ENCODE peak calls at places on chromosomes 5 and 9, in five cellular contexts. C is colonic mucosa, Z is suprapubic skin, K is adrenal gland, I is ovary. S is an unnamed sample. For H3K36me3, the result is how much of the 10 kb centered on the place peaks cover.

GRCh38 chr5:94376672-94377345 is 241.6 kb downstream of the KIAA0825 start:
- DNase-seq in C (no peak), Z (no peak), K (no peak), I (no peak), S (no peak)

GRCh38 chr9:126534431-126535186 is 79.1 kb upstream of the LMX1B start:
- DNase-seq in C (no peak), Z (no peak), K (no peak), I (no peak), S (no peak)

GRCh38 chr9:107180206-107180605 is 102.9 kb upstream of the RAD23B start:
- DNase-seq in C (no peak), Z (no peak), K (no peak), I (no peak), S (no peak)

GRCh38 chr5:52580921-52581320 is 206.8 kb upstream of the ITGA1 start:
- DNase-seq in C (no peak), Z (no peak), K (no peak), I (no peak), S (no peak)

GRCh38 chr5:32531885-32532520 is 53.4 kb upstream of the SUB1 start:
- DNase-seq in C (no peak), Z (no peak), K (no peak), I (no peak), S (no peak)

GRCh38 chr5:156581725-156582124 is 254.8 kb downstream of the SGCD start:
- DNase-seq in C (no peak), Z (no peak), K (no peak), I (no peak), S (no peak)

GRCh38 chr9:18473551-18474279 is at the start of gene ADAMTSL1:
- DNase-seq in C (peak), Z (no peak), K (peak), I (peak), S (no peak)

GRCh38 chr9:117706421-117707150 is 2.4 kb downstream of the TLR4 start:
- DNase-seq in C (no peak), Z (no peak), K (no peak), I (no peak), S (no peak)

GRCh38 chr5:4124201-4124852 is 528.7 kb downstream of the IRX1 start:
- DNase-seq in C (no peak), Z (no peak), K (no peak), I (no peak), S (no peak)

GRCh38 chr9:75990181-75990580 is 99.7 kb downstream of the PCSK5 start:
- DNase-seq in C (no peak), Z (no peak), K (no peak), I (no peak), S (no peak)

GRCh38 chr5:73437126-73438047 is 11.2 kb downstream of the FOXD1 start:
- DNase-seq in C (peak), Z (no peak), K (no peak), I (no peak), S (peak)

GRCh38 chr5:142152383-142152730 is 43.8 kb downstream of the NDFIP1 start:
- DNase-seq in C (no peak), Z (no peak), K (no peak), I (no peak), S (no peak)

GRCh38 chr5:149869266-149869875 is 75.2 kb downstream of the PDE6A start:
- DNase-seq in C (peak), Z (no peak), K (no peak), I (no peak), S (no peak)

GRCh38 chr9:69122086-69122390 is 52.0 kb upstream of the TJP2 start:
- DNase-seq in C (peak), Z (peak), K (peak), I (peak), S (peak)

GRCh38 chr5:148972958-148973357 is 89.9 kb downstream of the SH3TC2 start:
- DNase-seq in C (no peak), Z (peak), K (peak), I (no peak), S (peak)

GRCh38 chr5:98789029-98789428 is 15.6 kb downstream of the RGMB start:
- DNase-seq in C (no peak), Z (no peak), K (no peak), I (no peak), S (no peak)

GRCh38 chr5:174410716-174411512 is 313.5 kb upstream of the MSX2 start:
- DNase-seq in C (no peak), Z (no peak), K (no peak), I (no peak), S (no peak)

GRCh38 chr9:27572566-27572917 is 739 bp downstream of the C9orf72 start:
- DNase-seq in C (no peak), Z (no peak), K (peak), I (no peak), S (peak)

GRCh38 chr9:4386819-4387218 is 87.0 kb upstream of the GLIS3 start:
- DNase-seq in C (no peak), Z (no peak), K (no peak), I (no peak), S (no peak)

GRCh38 chr9:128091571-128091970 is 23.5 kb downstream of the SLC25A25 start:
- DNase-seq in C (no peak), Z (peak), K (no peak), I (no peak), S (no peak)
- H3K4me3 ChIP-seq in C (no peak), Z (no peak), K (no peak), I (peak), S (no peak)

GRCh38 chr5:106822851-106823250 is 847.9 kb downstream of the EFNA5 start:
- DNase-seq in C (no peak), Z (no peak), K (no peak), I (no peak), S (no peak)

GRCh38 chr5:106818552-106818951 is 852.2 kb downstream of the EFNA5 start:
- DNase-seq in C (no peak), Z (no peak), K (no peak), I (no peak), S (no peak)
- TF ChIP-seq CTCF in C (no peak), Z (no peak), K (no peak), I (no peak), S (no peak)

GRCh38 chr5:10374032-10374431 is 20.5 kb downstream of the MARCHF6 start:
- DNase-seq in C (no peak), Z (no peak), K (no peak), I (no peak), S (no peak)
- H3K36me3 ChIP-seq in C (under half), Z (under half), K (under half), I (under half), S (under half)

GRCh38 chr9:16864741-16865434 is 5.6 kb downstream of the BNC2 start:
- DNase-seq in C (no peak), Z (no peak), K (no peak), I (no peak), S (no peak)
- H3K4me3 ChIP-seq in C (no peak), Z (no peak), K (no peak), I (peak), S (no peak)

GRCh38 chr5:132657676-132658382 is at the start of gene IL13:
- DNase-seq in C (peak), Z (no peak), K (peak), I (no peak), S (no peak)

GRCh38 chr5:132658383-132659302 is 670 bp downstream of the IL13 start:
- DNase-seq in C (peak), Z (no peak), K (peak), I (no peak), S (peak)

GRCh38 chr5:132653716-132654115 is 4.3 kb upstream of the IL13 start:
- DNase-seq in C (no peak), Z (no peak), K (peak), I (no peak), S (peak)

GRCh38 chr5:132656774-132657355 is 1.1 kb upstream of the IL13 start:
- DNase-seq in C (peak), Z (no peak), K (peak), I (no peak), S (peak)

GRCh38 chr5:132655821-132656773 is 1.9 kb upstream of the IL13 start:
- DNase-seq in C (peak), Z (no peak), K (peak), I (no peak), S (no peak)
- TF ChIP-seq CTCF in C (no peak), Z (no peak), K (no peak), I (no peak), S (peak)

DNA sequence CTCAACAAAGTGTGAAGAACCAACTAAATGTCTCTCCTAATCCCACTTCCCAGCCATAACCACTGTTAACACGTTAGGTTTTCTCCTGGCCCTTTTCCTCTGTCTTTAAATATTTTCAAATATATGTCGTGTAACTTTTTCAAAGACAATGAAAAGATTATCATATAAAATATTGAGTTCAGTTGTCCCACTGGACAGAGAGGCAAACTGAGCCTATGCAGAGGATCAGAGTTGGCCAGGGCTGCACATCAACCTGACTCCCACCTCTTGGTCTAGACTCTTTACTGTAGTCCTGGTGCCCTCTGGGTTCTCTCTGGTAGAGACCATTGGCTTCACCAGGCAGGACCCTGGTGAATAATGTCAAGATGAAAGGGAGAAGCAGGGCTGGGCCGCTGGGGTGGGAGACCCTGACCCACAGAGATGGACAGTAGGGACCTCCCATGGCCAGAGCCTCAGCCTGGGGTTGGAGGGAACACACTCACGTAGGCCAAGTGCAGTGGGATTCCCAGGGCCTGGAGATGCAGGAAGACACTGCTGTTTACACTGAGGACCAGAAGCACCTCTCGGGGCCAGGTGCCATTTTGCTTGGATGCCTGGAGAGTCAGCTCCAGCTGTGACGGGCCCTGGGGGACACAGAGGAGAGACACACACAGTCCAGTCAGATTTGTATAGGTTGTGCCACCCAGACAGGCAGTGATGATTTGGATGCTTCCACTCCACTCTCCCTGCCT is 25.1 kb downstream of the ENG start:
- DNase-seq in C (no peak), Z (no peak), K (no peak), I (peak), S (no peak)
- H3K36me3 ChIP-seq in C (under half), Z (under half), K (under half), I (under half), S (under half)

GRCh38 chr9:133492061-133493021 is 13.4 kb upstream of the SLC2A6 start:
- DNase-seq in C (no peak), Z (no peak), K (no peak), I (peak), S (no peak)
- H3K4me3 ChIP-seq in C (no peak), Z (no peak), K (no peak), I (no peak), S (no peak)

GRCh38 chr9:105251733-105252404 is 7.4 kb downstream of the SLC44A1 start:
- DNase-seq in C (no peak), Z (no peak), K (no peak), I (no peak), S (no peak)
- TF ChIP-seq CTCF in C (no peak), Z (no peak), K (no peak), I (no peak), S (no peak)

GRCh38 chr9:93354451-93354850 is 97.0 kb upstream of the FAM120A start:
- DNase-seq in C (no peak), Z (no peak), K (no peak), I (no peak), S (no peak)
- H3K36me3 ChIP-seq in C (under half), Z (under half), K (under half), I (under half), S (under half)

GRCh38 chr5:181114844-181115778 is 15.9 kb downstream of the OR2V1 start:
- DNase-seq in C (no peak), Z (no peak), K (no peak), I (no peak), S (peak)
- H3K4me3 ChIP-seq in C (no peak), Z (peak), K (no peak), I (no peak), S (no peak)